ENCODE peak calls at places on chromosomes 11 and 22, in six cellular contexts. C is activated CD8-positive, alpha-beta memory T cell treated with anti-CD3 and anti-CD28 coated beads, Interleukin-2, amount 50 U/mL, for 4 hours; Z is HuH-7; T is stimulated activated CD4-positive, alpha-beta T cell treated with anti-CD3 and anti-CD28 coated beads, TNF-alpha, amount 100 ng/mL, for 48 hours; O is NCI-H748 treated with DMSO at 0.1 percent for 48 hours; J is NCI-H460. N is an unnamed sample.

GRCh38 chr11:19970944-19971343 is 189.3 kb downstream of the DBX1 start:
- DNase-seq in C (no peak), Z (no peak), T (peak), O (no peak), J (no peak), N (no peak)

GRCh38 chr11:100759856-100760255 is 72.8 kb downstream of the ARHGAP42 start:
- DNase-seq in C (no peak), Z (no peak), T (no peak), O (no peak), J (no peak), N (no peak)

GRCh38 chr11:65625628-65626342 is 10.2 kb downstream of the PCNX3 start:
- DNase-seq in C (peak), Z (peak), T (no peak), O (peak), J (peak), N (peak)

GRCh38 chr11:44567876-44568256 is 2.4 kb downstream of the CD82 start:
- DNase-seq in C (no peak), Z (no peak), T (no peak), O (no peak), J (no peak), N (no peak)

GRCh38 chr22:36528336-36528735 is 630 bp downstream of the EIF3D start:
- DNase-seq in C (no peak), Z (no peak), T (no peak), O (no peak), J (no peak), N (peak)

GRCh38 chr11:117944554-117944953 is 15.4 kb upstream of the TMPRSS13 start:
- DNase-seq in C (no peak), Z (no peak), T (no peak), O (no peak), J (no peak), N (no peak)

GRCh38 chr11:133720951-133721350 is 124.4 kb downstream of the SPATA19 start:
- DNase-seq in C (no peak), Z (no peak), T (no peak), O (no peak), J (no peak), N (no peak)

GRCh38 chr11:12441081-12441801 is 63.9 kb downstream of the PARVA start:
- DNase-seq in C (no peak), Z (no peak), T (no peak), O (no peak), J (no peak), N (no peak)

GRCh38 chr11:85379066-85379465 is 248.1 kb downstream of the DLG2 start:
- DNase-seq in C (no peak), Z (no peak), T (no peak), O (no peak), J (no peak), N (no peak)

GRCh38 chr11:56848105-56848809 is 99.8 kb upstream of the OR9G4 start:
- DNase-seq in C (no peak), Z (no peak), T (no peak), O (no peak), J (no peak), N (no peak)

GRCh38 chr11:5564259-5565019 is 16.1 kb upstream of the OR52H1 start:
- DNase-seq in C (no peak), Z (no peak), T (no peak), O (no peak), J (no peak), N (peak)

GRCh38 chr22:29049655-29050263 is 11.9 kb downstream of the C22orf31 start:
- DNase-seq in C (no peak), Z (no peak), T (no peak), O (no peak), J (no peak), N (no peak)

GRCh38 chr11:2531277-2531986 is 86.6 kb downstream of the KCNQ1 start:
- DNase-seq in C (peak), Z (peak), T (no peak), O (peak), J (peak), N (peak)

GRCh38 chr11:119533931-119534694 is 111.1 kb upstream of the THY1 start:
- DNase-seq in C (peak), Z (peak), T (peak), O (peak), J (peak), N (peak)

GRCh38 chr11:117794144-117794543 is 2.9 kb downstream of the DSCAML1 start:
- DNase-seq in C (no peak), Z (no peak), T (no peak), O (no peak), J (no peak), N (no peak)

GRCh38 chr11:8794126-8794525 is 111.5 kb downstream of the RPL27A start:
- DNase-seq in C (no peak), Z (no peak), T (no peak), O (no peak), J (no peak), N (no peak)

GRCh38 chr22:50579752-50580151 is 1.5 kb upstream of the CPT1B start:
- DNase-seq in C (no peak), Z (no peak), T (no peak), O (no peak), J (no peak), N (no peak)

GRCh38 chr11:22730319-22730718 is 63.9 kb downstream of the GAS2 start:
- DNase-seq in C (no peak), Z (no peak), T (no peak), O (no peak), J (no peak), N (no peak)

GRCh38 chr11:74952752-74953151 is 3.7 kb downstream of the SPCS2 start:
- DNase-seq in C (no peak), Z (no peak), T (no peak), O (no peak), J (no peak), N (no peak)

GRCh38 chr11:97965849-97966646 is 1054.7 kb upstream of the CNTN5 start:
- DNase-seq in C (no peak), Z (no peak), T (no peak), O (no peak), J (no peak), N (no peak)

GRCh38 chr22:48753381-48753730 is 1074.3 kb downstream of the BRD1 start:
- DNase-seq in C (no peak), Z (no peak), T (no peak), O (no peak), J (no peak), N (no peak)

GRCh38 chr11:110712643-110713468 is 619 bp upstream of the ARHGAP20 start:
- DNase-seq in C (peak), Z (no peak), T (no peak), O (peak), J (no peak), N (peak)

GRCh38 chr22:27805841-27806240 is 4.3 kb upstream of the MN1 start:
- DNase-seq in C (no peak), Z (no peak), T (no peak), O (no peak), J (no peak), N (no peak)

GRCh38 chr11:117481885-117482284 is 154.2 kb downstream of the CEP164 start:
- DNase-seq in C (no peak), Z (no peak), T (no peak), O (no peak), J (no peak), N (no peak)

GRCh38 chr11:84969103-84969502 is 658.0 kb downstream of the DLG2 start:
- DNase-seq in C (no peak), Z (no peak), T (no peak), O (no peak), J (no peak), N (no peak)

GRCh38 chr11:68009391-68010000 is 631 bp upstream of the ALDH3B1 start:
- DNase-seq in C (no peak), Z (no peak), T (no peak), O (no peak), J (no peak), N (peak)

GRCh38 chr22:32617271-32617670 is 142.7 kb downstream of the FBXO7 start:
- DNase-seq in C (no peak), Z (no peak), T (no peak), O (no peak), J (no peak), N (no peak)

N was measured in KBM-7.